ENCODE peak calls at places on chromosomes 3 and 15, in four cellular contexts. K is K562, W is GM12878, U is HepG2. A is an unnamed sample.
A peak's percentile ranks its signal among the peaks of the same experiment; 100 is the strongest.

GRCh38 chr15:75921732-75922703 is 18.3 kb downstream of the FBXO22 start:
- DNase-seq in K (peak; percentile 84), W (no peak), U (peak; percentile 51), A (peak; percentile 28)

GRCh38 chr3:56881035-56881575 is 79.4 kb upstream of the ARHGEF3 start:
- DNase-seq in W (no peak), K (no peak), U (peak; percentile 25), A (no peak)

GRCh38 chr3:64048631-64049061 is 25.4 kb upstream of the PSMD6 start:
- DNase-seq in W (no peak), U (no peak), K (no peak), A (no peak)

GRCh38 chr15:33234019-33234418 is 39.5 kb upstream of the FMN1 start:
- DNase-seq in U (peak; percentile 15), K (peak; percentile 22), W (no peak), A (no peak)

GRCh38 chr3:174936590-174936989 is 77.5 kb downstream of the NAALADL2 start:
- DNase-seq in U (no peak), W (no peak), K (no peak), A (no peak)

GRCh38 chr3:3798641-3799113 is 554 bp upstream of the LRRN1 start:
- DNase-seq in W (no peak), K (no peak), U (no peak), A (peak; percentile 67)

GRCh38 chr15:100291106-100291505 is 50.7 kb downstream of the ADAMTS17 start:
- DNase-seq in W (no peak), K (no peak), U (no peak), A (no peak)

GRCh38 chr3:156665296-156665695 is 9.1 kb upstream of the TIPARP start:
- DNase-seq in K (no peak), U (no peak), W (no peak), A (no peak)

GRCh38 chr3:126349071-126349470 is 8.1 kb downstream of the KLF15 start:
- DNase-seq in W (no peak), K (no peak), U (no peak), A (peak; percentile 2)

GRCh38 chr3:131348911-131349310 is 32.7 kb upstream of the NUDT16 start:
- DNase-seq in W (no peak), K (no peak), U (no peak), A (no peak)

GRCh38 chr3:101850327-101851048 is 1.2 kb downstream of the NFKBIZ start:
- DNase-seq in W (peak; percentile 65), U (no peak), K (peak; percentile 51), A (no peak)

GRCh38 chr3:57192028-57192427 is 7.8 kb downstream of the HESX1 start:
- DNase-seq in W (no peak), U (no peak), K (no peak), A (no peak)

GRCh38 chr3:9076985-9077384 is 113.7 kb upstream of the RAD18 start:
- DNase-seq in K (peak; percentile 29), U (no peak), W (no peak), A (no peak)

GRCh38 chr15:22989576-22990477 is 9.7 kb upstream of the CYFIP1 start:
- DNase-seq in W (no peak), U (no peak), K (no peak), A (no peak)

GRCh38 chr3:152591448-152592003 is 243.4 kb upstream of the P2RY1 start:
- DNase-seq in K (peak; percentile 79), W (no peak), U (no peak), A (no peak)

GRCh38 chr3:3429841-3430240 is 250.3 kb upstream of the CRBN start:
- DNase-seq in K (no peak), U (no peak), W (no peak), A (no peak)

GRCh38 chr15:38930851-38931572 is 366.4 kb upstream of the RASGRP1 start:
- DNase-seq in K (no peak), W (no peak), U (no peak), A (no peak)

GRCh38 chr3:163952499-163952898 is 1125.8 kb downstream of the SI start:
- DNase-seq in U (no peak), W (no peak), K (no peak), A (no peak)

GRCh38 chr3:110881069-110881468 is 190.5 kb upstream of the NECTIN3 start:
- DNase-seq in U (peak; percentile 63), K (peak; percentile 9), W (no peak), A (peak; percentile 39)

GRCh38 chr15:77706482-77707244 is 74.0 kb upstream of the LINGO1 start:
- DNase-seq in U (no peak), K (no peak), W (no peak), A (no peak)

GRCh38 chr15:40282870-40283614 is at the start of gene ANKRD63:
- DNase-seq in W (no peak), K (peak; percentile 58), U (no peak), A (no peak)

GRCh38 chr3:141174683-141175082 is 56.9 kb upstream of the PXYLP1 start:
- DNase-seq in W (no peak), K (no peak), U (no peak), A (no peak)

GRCh38 chr15:98131924-98132323 is 171.4 kb downstream of the ARRDC4 start:
- DNase-seq in U (no peak), W (no peak), K (no peak), A (no peak)

GRCh38 chr3:180564676-180565075 is 37.3 kb upstream of the TTC14 start:
- DNase-seq in K (no peak), U (no peak), W (no peak), A (no peak)

GRCh38 chr3:14403636-14404395 is 1.4 kb downstream of the SLC6A6 start:
- DNase-seq in U (peak; percentile 27), W (no peak), K (peak; percentile 70), A (no peak)

GRCh38 chr3:4993276-4994143 is 14.3 kb downstream of the BHLHE40 start:
- DNase-seq in K (peak; percentile 42), U (no peak), W (no peak), A (no peak)

GRCh38 chr15:52143862-52144261 is 31.3 kb upstream of the BCL2L10 start:
- DNase-seq in K (peak; percentile 38), U (peak; percentile 63), W (no peak), A (no peak)

GRCh38 chr3:14525685-14526631 is 14.2 kb downstream of the GRIP2 start:
- DNase-seq in K (peak; percentile 19), W (no peak), U (no peak), A (no peak)

GRCh38 chr3:173977747-173978146 is 580.2 kb downstream of the NLGN1 start:
- DNase-seq in W (no peak), K (no peak), U (no peak), A (no peak)

GRCh38 chr15:101203607-101204006 is 48.2 kb downstream of the CHSY1 start:
- DNase-seq in K (no peak), W (no peak), U (peak; percentile 65), A (no peak)

DNA sequence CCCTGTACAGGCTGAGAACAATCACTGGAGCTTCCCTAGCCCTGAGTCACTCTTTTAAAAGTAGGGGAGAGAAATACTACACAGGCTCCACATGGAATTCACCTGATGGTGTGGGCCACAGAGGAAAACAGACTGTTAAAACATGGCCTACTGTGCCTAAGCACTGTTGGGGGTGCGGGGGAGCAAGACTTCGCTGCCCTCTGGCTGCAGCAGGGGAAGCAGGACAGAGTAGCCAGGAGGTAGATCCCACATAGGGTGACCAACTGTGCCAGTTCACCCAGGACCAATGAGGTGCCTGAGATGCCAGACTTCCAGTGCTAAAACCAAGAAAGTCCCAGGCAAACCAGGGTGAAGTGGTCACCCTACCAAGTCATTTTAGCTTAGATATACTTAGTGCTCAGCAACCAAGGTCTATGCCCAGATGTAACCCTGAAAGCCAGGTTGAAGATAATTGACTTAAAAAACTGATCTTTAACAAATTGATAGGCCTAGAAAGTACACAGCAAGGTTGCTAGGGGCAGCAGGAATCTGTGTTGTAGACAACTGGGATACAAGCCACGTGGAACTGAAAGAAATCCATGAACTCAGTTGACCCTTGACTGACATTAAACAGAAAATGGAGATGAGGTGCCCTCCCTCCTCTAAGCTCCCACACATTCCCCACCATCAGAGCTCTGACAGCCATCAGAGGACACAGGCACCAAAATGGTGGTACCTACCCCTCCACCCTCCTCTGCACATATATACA is 344.2 kb upstream of the PPP2R3A start:
- DNase-seq in K (no peak), W (no peak), U (no peak), A (peak; percentile 30)
- TF ChIP-seq CREM in K (no peak), W (no peak), U (no peak), A (no peak)

GRCh38 chr3:171225698-171226097 is 199.2 kb upstream of the SLC2A2 start:
- DNase-seq in K (no peak), U (no peak), W (no peak), A (no peak)
- TF ChIP-seq CREM in K (no peak), U (no peak), W (no peak), A (no peak)

GRCh38 chr3:94259291-94259690 is 196.4 kb downstream of the NSUN3 start:
- DNase-seq in W (no peak), U (no peak), K (no peak), A (no peak)
- TF ChIP-seq CREM in W (no peak), U (no peak), K (no peak), A (no peak)

GRCh38 chr3:169299897-169300296 is 363.6 kb downstream of the MECOM start:
- DNase-seq in W (no peak), K (no peak), U (no peak), A (no peak)

GRCh38 chr3:169300436-169300835 is 363.1 kb downstream of the MECOM start:
- DNase-seq in W (no peak), U (no peak), K (no peak), A (no peak)

GRCh38 chr3:169299129-169299528 is 364.4 kb downstream of the MECOM start:
- DNase-seq in W (no peak), K (no peak), U (no peak), A (no peak)

GRCh38 chr3:169297214-169297613 is 366.3 kb downstream of the MECOM start:
- DNase-seq in K (no peak), U (no peak), W (no peak), A (no peak)

DNA sequence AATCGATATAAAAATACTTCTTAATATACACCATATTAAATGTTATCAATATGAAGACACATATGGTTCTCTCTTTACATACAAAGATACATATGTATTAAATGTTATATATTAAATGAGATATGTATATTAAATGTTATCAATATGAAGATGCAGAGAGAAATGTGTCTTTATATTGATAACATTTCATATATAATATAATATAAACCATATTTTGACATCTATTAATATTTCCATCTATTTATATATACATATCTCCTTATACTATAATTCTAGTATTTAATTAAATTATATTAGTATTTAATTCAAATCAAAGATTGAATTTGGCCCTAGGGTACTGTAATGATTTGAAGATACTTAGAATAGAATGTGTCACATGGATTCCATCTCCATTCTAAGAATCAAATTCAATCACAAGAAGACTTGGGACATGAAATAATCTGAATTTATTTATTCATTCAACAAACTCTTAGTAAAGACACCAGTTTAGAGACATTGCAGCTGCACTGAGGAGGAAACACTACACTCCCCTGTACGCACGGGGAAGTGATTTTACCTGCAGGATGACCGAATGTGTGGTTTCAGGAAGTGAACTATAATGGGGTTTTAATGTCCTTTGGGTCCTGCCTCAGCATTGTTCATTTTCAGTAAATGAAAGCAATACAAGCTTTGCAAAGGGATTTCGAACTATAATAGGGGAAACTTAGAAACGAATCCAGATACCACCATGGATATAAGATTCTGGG is 365.1 kb downstream of the MECOM start:
- DNase-seq in W (no peak), U (no peak), K (no peak), A (no peak)
- TF ChIP-seq CREM in W (no peak), U (no peak), K (no peak), A (no peak)